ENCODE peak calls at places on chromosomes 3 and 15, in seven cellular contexts. Z is dermis blood vessel endothelial cell; Q is heart left ventricle; Y is stimulated activated CD8-positive, alpha-beta memory T cell treated with anti-CD3 and anti-CD28 coated beads, Interleukin-4, amount 100 ng/mL, for 4 hours; C is H54; E is NCI-H1436; S is choroid plexus epithelial cell. B is an unnamed sample.

GRCh38 chr3:151931171-151931570 is 57.7 kb downstream of the SUCNR1 start:
- DNase-seq in Z (no peak), Q (no peak), Y (no peak), C (peak), E (no peak), S (peak), B (no peak)

GRCh38 chr3:164903820-164904451 is 174.4 kb downstream of the SI start:
- DNase-seq in Z (no peak), Q (no peak), Y (no peak), C (no peak), E (no peak), S (no peak), B (no peak)

GRCh38 chr3:188946837-188947236 is 224.9 kb upstream of the TPRG1 start:
- DNase-seq in Z (no peak), Q (no peak), Y (no peak), C (no peak), E (no peak), S (no peak), B (no peak)

GRCh38 chr15:52020253-52021085 is 1.4 kb downstream of the MAPK6 start:
- DNase-seq in Z (peak), Q (no peak), Y (no peak), C (no peak), E (no peak), S (peak), B (no peak)

GRCh38 chr3:128649264-128649663 is 1.4 kb downstream of the RPN1 start:
- DNase-seq in Z (peak), Q (no peak), Y (no peak), C (no peak), E (no peak), S (peak), B (no peak)

GRCh38 chr15:41804361-41804760 is 23.5 kb upstream of the JMJD7 start:
- DNase-seq in Z (no peak), Q (no peak), Y (no peak), C (no peak), E (no peak), S (no peak), B (peak)

GRCh38 chr15:29522373-29523276 is 253.0 kb upstream of the NSMCE3 start:
- DNase-seq in Z (no peak), Q (no peak), Y (no peak), C (no peak), E (no peak), S (no peak), B (no peak)

GRCh38 chr3:107767897-107768605 is 245.3 kb downstream of the BBX start:
- DNase-seq in Z (no peak), Q (no peak), Y (no peak), C (no peak), E (no peak), S (no peak), B (no peak)

GRCh38 chr15:65368300-65368617 is 9.5 kb downstream of the IGDCC3 start:
- DNase-seq in Z (peak), Q (no peak), Y (no peak), C (no peak), E (no peak), S (no peak), B (no peak)

GRCh38 chr15:29220852-29221251 is 48.8 kb downstream of the NSMCE3 start:
- DNase-seq in Z (no peak), Q (no peak), Y (no peak), C (no peak), E (no peak), S (no peak), B (no peak)

GRCh38 chr3:153094386-153094785 is 67.6 kb upstream of the RAP2B start:
- DNase-seq in Z (no peak), Q (no peak), Y (no peak), C (no peak), E (no peak), S (no peak), B (no peak)

GRCh38 chr3:31832576-31832975 is 148.5 kb downstream of the OSBPL10 start:
- DNase-seq in Z (no peak), Q (no peak), Y (no peak), C (no peak), E (no peak), S (peak), B (no peak)

GRCh38 chr3:15345051-15345607 is 12.7 kb upstream of the SH3BP5 start:
- DNase-seq in Z (no peak), Q (no peak), Y (no peak), C (no peak), E (no peak), S (no peak), B (no peak)

GRCh38 chr3:151890721-151891141 is 17.3 kb downstream of the SUCNR1 start:
- DNase-seq in Z (no peak), Q (no peak), Y (no peak), C (no peak), E (peak), S (peak), B (no peak)

GRCh38 chr15:75760689-75761435 is 48.2 kb upstream of the CSPG4 start:
- DNase-seq in Z (no peak), Q (no peak), Y (no peak), C (no peak), E (no peak), S (no peak), B (no peak)

GRCh38 chr15:81062937-81063336 is 62.2 kb downstream of the TLNRD1 start:
- DNase-seq in Z (no peak), Q (no peak), Y (no peak), C (no peak), E (no peak), S (no peak), B (no peak)

GRCh38 chr3:196360586-196360985 is 22.4 kb upstream of the TM4SF19 start:
- DNase-seq in Z (no peak), Q (no peak), Y (no peak), C (no peak), E (no peak), S (no peak), B (no peak)

GRCh38 chr15:57379487-57379886 is 3.2 kb downstream of the CGNL1 start:
- DNase-seq in Z (no peak), Q (no peak), Y (no peak), C (no peak), E (no peak), S (no peak), B (no peak)

GRCh38 chr3:50314816-50315215 is 7.7 kb downstream of the HYAL2 start:
- DNase-seq in Z (no peak), Q (no peak), Y (no peak), C (no peak), E (no peak), S (no peak), B (no peak)

GRCh38 chr15:48447657-48448056 is 116.4 kb downstream of the DUT start:
- DNase-seq in Z (peak), Q (no peak), Y (no peak), C (no peak), E (no peak), S (peak), B (no peak)

GRCh38 chr3:167901087-167901486 is 165.6 kb downstream of the SERPINI1 start:
- DNase-seq in Z (no peak), Q (no peak), Y (no peak), C (no peak), E (no peak), S (no peak), B (no peak)

GRCh38 chr3:63655519-63655918 is 3.0 kb downstream of the SNTN start:
- DNase-seq in Z (no peak), Q (no peak), Y (no peak), C (no peak), E (no peak), S (peak), B (no peak)

GRCh38 chr3:45756055-45756454 is 40.3 kb downstream of the SLC6A20 start:
- DNase-seq in Z (no peak), Q (no peak), Y (no peak), C (no peak), E (no peak), S (no peak), B (no peak)

GRCh38 chr3:185070491-185071335 is 82.1 kb downstream of the C3orf70 start:
- DNase-seq in Z (peak), Q (no peak), Y (no peak), C (peak), E (peak), S (peak), B (no peak)

GRCh38 chr3:69161587-69162196 is 39.3 kb upstream of the LMOD3 start:
- DNase-seq in Z (peak), Q (peak), Y (no peak), C (no peak), E (peak), S (peak), B (no peak)

GRCh38 chr3:132262305-132262704 is 54.9 kb upstream of the ACP3 start:
- DNase-seq in Z (no peak), Q (no peak), Y (no peak), C (no peak), E (no peak), S (no peak), B (no peak)

GRCh38 chr3:14631687-14632444 is 19.7 kb upstream of the CCDC174 start:
- DNase-seq in Z (no peak), Q (no peak), Y (no peak), C (no peak), E (no peak), S (no peak), B (no peak)

GRCh38 chr15:88649286-88649733 is 10.5 kb downstream of the ISG20 start:
- DNase-seq in Z (peak), Q (peak), Y (no peak), C (peak), E (no peak), S (peak), B (no peak)

GRCh38 chr15:27970661-27971392 is 128.3 kb downstream of the OCA2 start:
- DNase-seq in Z (no peak), Q (no peak), Y (no peak), C (no peak), E (no peak), S (no peak), B (no peak)

GRCh38 chr15:67079361-67079760 is 14.0 kb downstream of the SMAD3 start:
- DNase-seq in Z (no peak), Q (no peak), Y (no peak), C (no peak), E (no peak), S (peak), B (no peak)

B was measured in esophagus squamous epithelium.